ENCODE peak calls at places on chromosomes 12 and 14, in six cellular contexts. Q is body of pancreas, K is heart left ventricle, P is foreskin fibroblast, B is colonic mucosa, W is uterus. I is an unnamed sample.

GRCh38 chr14:22583994-22584393 is 5.0 kb downstream of the DAD1 start:
- DNase-seq in K (no peak), B (no peak), W (no peak), P (no peak), Q (no peak), I (no peak)

GRCh38 chr14:51458563-51458955 is 193.2 kb upstream of the FRMD6 start:
- DNase-seq in Q (no peak), K (no peak), B (no peak), W (no peak), P (peak), I (no peak)

GRCh38 chr14:98210045-98210678 is 1061.8 kb downstream of the BCL11B start:
- DNase-seq in Q (no peak), K (no peak), P (no peak), B (no peak), W (no peak), I (no peak)

GRCh38 chr14:51562816-51563215 is 88.9 kb upstream of the FRMD6 start:
- DNase-seq in Q (no peak), P (peak), K (no peak), W (no peak), B (no peak), I (no peak)

GRCh38 chr14:92503756-92504491 is 9.7 kb upstream of the RIN3 start:
- DNase-seq in Q (no peak), B (no peak), W (no peak), P (peak), K (no peak), I (peak)

GRCh38 chr12:47903151-47903611 is 1.6 kb downstream of the VDR start:
- DNase-seq in W (no peak), K (no peak), P (peak), Q (peak), B (peak), I (no peak)

GRCh38 chr14:104665663-104666522 is 23.5 kb upstream of the INF2 start:
- DNase-seq in Q (peak), P (no peak), B (peak), K (no peak), W (no peak), I (no peak)

GRCh38 chr12:17342381-17342961 is 736.5 kb upstream of the LMO3 start:
- DNase-seq in B (no peak), K (no peak), P (no peak), W (no peak), Q (no peak), I (no peak)

GRCh38 chr12:120164293-120164692 is 30.2 kb downstream of the GCN1 start:
- DNase-seq in P (no peak), K (no peak), B (no peak), Q (no peak), W (no peak), I (no peak)

GRCh38 chr12:52230364-52231281 is 2.4 kb upstream of the KRT7 start:
- DNase-seq in Q (peak), P (peak), B (no peak), K (no peak), W (no peak), I (no peak)

GRCh38 chr12:6716874-6717437 is 6.9 kb upstream of the COPS7A start:
- DNase-seq in K (no peak), P (no peak), Q (no peak), W (no peak), B (no peak), I (no peak)

GRCh38 chr12:52827499-52828090 is 6.5 kb downstream of the KRT79 start:
- DNase-seq in Q (no peak), W (no peak), B (no peak), K (no peak), P (no peak), I (no peak)

GRCh38 chr14:104237651-104238423 is 99.5 kb downstream of the KIF26A start:
- DNase-seq in B (no peak), P (no peak), K (no peak), Q (peak), W (no peak), I (peak)

GRCh38 chr12:28294300-28294699 is 104.0 kb downstream of the CCDC91 start:
- DNase-seq in Q (no peak), P (no peak), W (no peak), K (no peak), B (no peak), I (no peak)

GRCh38 chr14:98114122-98114895 is 1157.7 kb downstream of the BCL11B start:
- DNase-seq in B (no peak), Q (no peak), P (no peak), K (no peak), W (no peak), I (no peak)

GRCh38 chr14:31895206-31895605 is 181.9 kb upstream of the ARHGAP5 start:
- DNase-seq in B (no peak), W (no peak), K (no peak), Q (no peak), P (peak), I (no peak)

GRCh38 chr14:39731912-39732311 is 299.7 kb upstream of the FBXO33 start:
- DNase-seq in W (no peak), B (no peak), P (no peak), Q (no peak), K (no peak), I (no peak)

GRCh38 chr12:49565119-49565955 is 2.6 kb downstream of the MCRS1 start:
- DNase-seq in Q (no peak), K (no peak), W (no peak), P (no peak), B (no peak), I (no peak)

GRCh38 chr12:77433799-77434198 is 368.4 kb upstream of the E2F7 start:
- DNase-seq in P (no peak), W (no peak), B (no peak), Q (no peak), K (no peak), I (no peak)

GRCh38 chr12:91774471-91774921 is 371.1 kb downstream of the BTG1 start:
- DNase-seq in K (no peak), Q (peak), P (peak), B (no peak), W (peak), I (no peak)

GRCh38 chr12:49068879-49069506 is 786 bp downstream of the RHEBL1 start:
- DNase-seq in P (no peak), W (no peak), K (no peak), Q (no peak), B (no peak), I (peak)

GRCh38 chr14:105476937-105477658 is 2.5 kb downstream of the CRIP2 start:
- DNase-seq in W (no peak), K (peak), P (no peak), B (no peak), Q (no peak), I (no peak)

GRCh38 chr12:3510597-3510996 is 19.6 kb downstream of the PRMT8 start:
- DNase-seq in B (no peak), K (no peak), P (no peak), Q (no peak), W (no peak), I (no peak)

GRCh38 chr12:24499151-24500146 is 449.5 kb downstream of the BCAT1 start:
- DNase-seq in W (no peak), P (peak), K (no peak), B (no peak), Q (no peak), I (no peak)

GRCh38 chr12:106304001-106304421 is 1.5 kb downstream of the TCP11L2 start:
- DNase-seq in B (no peak), Q (no peak), W (peak), P (no peak), K (no peak), I (no peak)

GRCh38 chr12:46455648-46456352 is 83.2 kb upstream of the SLC38A2 start:
- DNase-seq in W (no peak), B (no peak), P (no peak), Q (peak), K (no peak), I (no peak)

DNA sequence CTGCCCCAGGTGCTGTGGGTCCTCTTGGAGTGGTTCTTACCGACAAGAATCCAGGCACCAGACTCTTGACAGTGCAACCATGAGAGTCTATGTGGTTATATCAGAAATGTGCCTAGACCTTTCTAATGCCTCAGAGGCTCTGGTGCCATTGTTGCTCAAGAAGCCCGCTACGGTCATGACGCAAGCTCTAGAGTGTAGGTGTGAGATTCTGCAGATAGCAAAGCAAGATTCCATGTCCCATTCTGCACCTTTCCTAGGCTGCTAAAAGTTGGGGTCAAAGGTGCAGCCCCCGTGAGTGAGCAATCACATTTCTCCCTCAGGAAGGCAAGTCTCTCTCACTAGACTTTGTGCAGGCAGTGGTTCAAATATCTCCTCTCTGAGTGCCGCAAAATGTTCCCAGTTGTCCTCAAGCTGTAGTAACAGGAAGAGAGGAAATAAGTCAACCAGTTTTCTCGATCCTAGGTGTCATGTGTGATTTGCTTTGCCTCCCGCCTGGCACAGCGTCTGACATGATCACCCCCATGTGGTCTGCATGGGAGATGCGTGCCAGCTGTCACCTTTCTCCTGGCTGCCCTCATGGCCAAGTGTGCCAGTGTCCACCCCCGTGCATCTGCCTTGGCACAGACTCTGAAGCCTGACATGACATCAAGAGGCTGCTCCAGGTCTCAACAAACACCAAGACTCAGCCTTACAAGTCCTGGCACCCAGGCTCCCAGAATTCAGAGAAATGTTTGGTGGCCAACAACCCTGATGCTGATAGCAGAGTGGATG is 122.5 kb upstream of the COCH start:
- DNase-seq in K (no peak), P (no peak), W (no peak), B (no peak), Q (no peak), I (no peak)
- TF ChIP-seq CTCF in K (no peak), P (no peak), W (no peak), B (no peak), Q (no peak), I (no peak)

GRCh38 chr12:62694632-62695031 is 228.0 kb downstream of the MON2 start:
- DNase-seq in W (no peak), Q (no peak), B (no peak), P (no peak), K (no peak), I (no peak)
- H3K4me3 ChIP-seq in W (no peak), Q (no peak), B (no peak), P (no peak), K (no peak), I (no peak)

GRCh38 chr14:100754020-100754419 is 27.3 kb downstream of the DLK1 start:
- DNase-seq in Q (no peak), W (no peak), B (no peak), K (peak), P (no peak), I (no peak)
- TF ChIP-seq CTCF in Q (no peak), W (no peak), B (no peak), K (no peak), P (no peak), I (no peak)

GRCh38 chr12:64718649-64719048 is 40.6 kb downstream of the GNS start:
- DNase-seq in B (no peak), Q (no peak), W (no peak), P (no peak), K (no peak), I (no peak)
- H3K4me3 ChIP-seq in B (no peak), Q (no peak), W (no peak), P (no peak), K (no peak), I (no peak)

GRCh38 chr12:114949081-114949480 is 265.1 kb upstream of the TBX3 start:
- DNase-seq in B (no peak), P (no peak), Q (no peak), K (no peak), W (no peak), I (no peak)

GRCh38 chr12:114945351-114945750 is 261.4 kb upstream of the TBX3 start:
- DNase-seq in Q (no peak), K (no peak), P (no peak), B (no peak), W (no peak), I (no peak)

GRCh38 chr12:114944736-114945135 is 260.8 kb upstream of the TBX3 start:
- DNase-seq in P (no peak), K (no peak), W (no peak), Q (no peak), B (no peak), I (no peak)

GRCh38 chr12:114938487-114939210 is 254.7 kb upstream of the TBX3 start:
- DNase-seq in K (no peak), P (no peak), B (no peak), W (no peak), Q (no peak), I (no peak)

DNA sequence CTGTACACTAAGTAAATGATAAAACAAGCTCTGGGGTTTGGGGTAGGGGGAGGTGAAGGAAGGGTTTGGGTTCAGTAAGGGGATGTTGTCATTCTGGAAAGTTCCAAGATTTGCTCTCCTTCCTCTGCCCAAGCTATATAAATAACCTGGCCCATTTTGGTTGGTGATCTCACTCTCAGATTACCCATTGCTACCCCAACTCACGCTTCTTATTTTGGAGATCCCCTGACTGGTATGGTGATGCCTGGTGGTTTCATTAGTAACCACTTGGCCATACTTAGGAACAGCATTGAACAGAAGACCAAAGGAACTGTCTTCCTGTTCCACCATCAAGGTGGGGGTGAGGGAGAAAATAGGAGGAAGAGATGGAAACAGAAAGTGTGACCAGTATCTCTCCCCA is 259.6 kb upstream of the TBX3 start:
- DNase-seq in P (no peak), K (no peak), Q (no peak), B (no peak), W (no peak), I (no peak)
- TF ChIP-seq CTCF in P (no peak), K (no peak), Q (no peak), B (no peak), W (no peak), I (no peak)

GRCh38 chr12:132660047-132660446 is 27.1 kb downstream of the POLE start:
- DNase-seq in W (no peak), Q (no peak), K (no peak), B (no peak), P (no peak), I (no peak)

GRCh38 chr12:132658149-132658905 is 28.8 kb downstream of the POLE start:
- DNase-seq in W (no peak), K (no peak), B (no peak), P (no peak), Q (no peak), I (no peak)

GRCh38 chr12:132661972-132662371 is 25.2 kb downstream of the POLE start:
- DNase-seq in Q (no peak), W (no peak), P (no peak), K (no peak), B (no peak), I (no peak)

GRCh38 chr12:132657004-132657727 is 30.0 kb downstream of the POLE start:
- DNase-seq in P (no peak), W (no peak), Q (no peak), K (no peak), B (no peak), I (no peak)

DNA sequence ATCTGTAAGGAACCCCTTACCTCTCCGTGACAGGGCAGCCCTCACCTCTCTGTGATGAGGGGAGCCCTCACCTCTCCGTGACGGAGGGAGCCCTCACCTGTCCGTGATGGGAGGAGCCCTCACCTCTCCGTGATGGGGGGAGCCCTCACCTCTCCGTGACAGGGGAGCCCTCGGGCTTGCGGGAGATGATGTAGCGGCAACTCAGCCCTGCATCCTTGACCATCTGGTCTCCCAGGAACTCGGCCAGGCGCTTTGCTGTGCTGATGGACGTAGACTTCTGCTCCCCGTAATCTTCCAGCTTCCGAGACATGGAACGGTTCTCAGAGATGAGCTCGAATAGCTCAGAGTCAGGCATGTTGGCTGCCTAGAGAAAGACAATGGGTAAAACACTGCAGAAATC is 28.0 kb downstream of the POLE start:
- DNase-seq in B (no peak), P (no peak), K (no peak), W (no peak), Q (no peak), I (no peak)
- H3K4me3 ChIP-seq in B (no peak), P (no peak), K (no peak), W (no peak), Q (no peak), I (no peak)

I was measured in coronary artery.